ENCODE peak calls at places on chromosomes 2 and 18, in nine cellular contexts. One of them, this sample, is unnamed.

GRCh38 chr2:106175084-106175850 is 18.8 kb downstream of the UXS1 start:
- DNase-seq in tibial artery: no peak
- DNase-seq in GM13977: no peak
- DNase-seq in A172: no peak
- DNase-seq in HEK293T: no peak
- DNase-seq in hepatocyte: no peak
- DNase-seq in dorsolateral prefrontal cortex: no peak
- DNase-seq in NCI-H226: no peak
- DNase-seq in MM.1S: no peak
- DNase-seq in this sample: no peak

GRCh38 chr2:20356042-20356441 is 5.4 kb upstream of the PUM2 start:
- DNase-seq in tibial artery: no peak
- DNase-seq in GM13977: no peak
- DNase-seq in A172: peak; percentile 87
- DNase-seq in HEK293T: no peak
- DNase-seq in hepatocyte: no peak
- DNase-seq in dorsolateral prefrontal cortex: no peak
- DNase-seq in NCI-H226: peak; percentile 71
- DNase-seq in MM.1S: no peak
- DNase-seq in this sample: no peak

GRCh38 chr2:219309278-219309677 is at the start of gene PTPRN:
- DNase-seq in tibial artery: no peak
- DNase-seq in GM13977: no peak
- DNase-seq in A172: peak; percentile 35
- DNase-seq in HEK293T: no peak
- DNase-seq in hepatocyte: peak; percentile 27
- DNase-seq in dorsolateral prefrontal cortex: peak; percentile 82
- DNase-seq in NCI-H226: peak; percentile 34
- DNase-seq in MM.1S: no peak
- DNase-seq in this sample: no peak

GRCh38 chr2:184611221-184612085 is 13.1 kb downstream of the ZNF804A start:
- DNase-seq in tibial artery: no peak
- DNase-seq in GM13977: no peak
- DNase-seq in A172: peak; percentile 47
- DNase-seq in HEK293T: no peak
- DNase-seq in hepatocyte: peak; percentile 29
- DNase-seq in dorsolateral prefrontal cortex: no peak
- DNase-seq in NCI-H226: peak; percentile 54
- DNase-seq in MM.1S: peak; percentile 50
- DNase-seq in this sample: no peak

GRCh38 chr2:14565666-14566065 is 66.9 kb upstream of the LRATD1 start:
- DNase-seq in tibial artery: no peak
- DNase-seq in GM13977: no peak
- DNase-seq in A172: no peak
- DNase-seq in HEK293T: no peak
- DNase-seq in hepatocyte: no peak
- DNase-seq in dorsolateral prefrontal cortex: no peak
- DNase-seq in NCI-H226: no peak
- DNase-seq in MM.1S: no peak
- DNase-seq in this sample: no peak

GRCh38 chr2:65300134-65300771 is 72.6 kb downstream of the ACTR2 start:
- DNase-seq in tibial artery: peak; percentile 91
- DNase-seq in GM13977: no peak
- DNase-seq in A172: peak; percentile 39
- DNase-seq in HEK293T: no peak
- DNase-seq in hepatocyte: no peak
- DNase-seq in dorsolateral prefrontal cortex: peak; percentile 52
- DNase-seq in NCI-H226: no peak
- DNase-seq in MM.1S: no peak
- DNase-seq in this sample: no peak

GRCh38 chr18:13418013-13418710 is 199.6 kb downstream of the LDLRAD4 start:
- DNase-seq in tibial artery: no peak
- DNase-seq in GM13977: no peak
- DNase-seq in A172: no peak
- DNase-seq in HEK293T: no peak
- DNase-seq in hepatocyte: no peak
- DNase-seq in dorsolateral prefrontal cortex: no peak
- DNase-seq in NCI-H226: no peak
- DNase-seq in MM.1S: no peak
- DNase-seq in this sample: no peak

GRCh38 chr18:73879328-73879727 is 268.3 kb downstream of the FBXO15 start:
- DNase-seq in tibial artery: no peak
- DNase-seq in GM13977: no peak
- DNase-seq in A172: no peak
- DNase-seq in HEK293T: no peak
- DNase-seq in hepatocyte: no peak
- DNase-seq in dorsolateral prefrontal cortex: no peak
- DNase-seq in NCI-H226: no peak
- DNase-seq in MM.1S: no peak
- DNase-seq in this sample: no peak

GRCh38 chr18:53677480-53677879 is 547.0 kb downstream of the MBD2 start:
- DNase-seq in tibial artery: no peak
- DNase-seq in GM13977: no peak
- DNase-seq in A172: no peak
- DNase-seq in HEK293T: no peak
- DNase-seq in hepatocyte: no peak
- DNase-seq in dorsolateral prefrontal cortex: no peak
- DNase-seq in NCI-H226: no peak
- DNase-seq in MM.1S: peak; percentile 16
- DNase-seq in this sample: no peak

GRCh38 chr2:55775828-55776227 is 82.2 kb upstream of the PNPT1 start:
- DNase-seq in tibial artery: no peak
- DNase-seq in GM13977: no peak
- DNase-seq in A172: no peak
- DNase-seq in HEK293T: no peak
- DNase-seq in hepatocyte: no peak
- DNase-seq in dorsolateral prefrontal cortex: no peak
- DNase-seq in NCI-H226: no peak
- DNase-seq in MM.1S: no peak
- DNase-seq in this sample: no peak

GRCh38 chr2:159484537-159484936 is 131.8 kb downstream of the BAZ2B start:
- DNase-seq in tibial artery: no peak
- DNase-seq in GM13977: no peak
- DNase-seq in A172: no peak
- DNase-seq in HEK293T: no peak
- DNase-seq in hepatocyte: no peak
- DNase-seq in dorsolateral prefrontal cortex: no peak
- DNase-seq in NCI-H226: no peak
- DNase-seq in MM.1S: peak; percentile 67
- DNase-seq in this sample: no peak

GRCh38 chr18:58135170-58135569 is 91.1 kb downstream of the NEDD4L start:
- DNase-seq in tibial artery: no peak
- DNase-seq in GM13977: no peak
- DNase-seq in A172: peak; percentile 32
- DNase-seq in HEK293T: no peak
- DNase-seq in hepatocyte: no peak
- DNase-seq in dorsolateral prefrontal cortex: no peak
- DNase-seq in NCI-H226: no peak
- DNase-seq in MM.1S: peak; percentile 38
- DNase-seq in this sample: no peak

GRCh38 chr2:101802329-101802728 is 104.8 kb downstream of the MAP4K4 start:
- DNase-seq in tibial artery: no peak
- DNase-seq in GM13977: no peak
- DNase-seq in A172: no peak
- DNase-seq in HEK293T: no peak
- DNase-seq in hepatocyte: peak; percentile 56
- DNase-seq in dorsolateral prefrontal cortex: no peak
- DNase-seq in NCI-H226: no peak
- DNase-seq in MM.1S: no peak
- DNase-seq in this sample: no peak